ENCODE peak calls at places on chromosomes 3 and 15, in five cellular contexts. T is H1, H is K562, P is HepG2, N is GM12878. X is an unnamed sample.

GRCh38 chr15:58361291-58361759 is 70.5 kb upstream of the LIPC start:
- DNase-seq in H (no peak), T (no peak), N (no peak), P (no peak), X (no peak)

GRCh38 chr15:34461730-34462129 is 24.1 kb upstream of the GOLGA8A start:
- DNase-seq in N (no peak), P (no peak), H (no peak), T (no peak), X (no peak)

GRCh38 chr3:14119166-14119510 is 5.5 kb downstream of the CHCHD4 start:
- DNase-seq in P (no peak), T (no peak), N (no peak), H (no peak), X (no peak)

GRCh38 chr3:40169983-40170382 is 139.5 kb upstream of the EIF1B start:
- DNase-seq in P (no peak), N (no peak), T (no peak), H (no peak), X (no peak)

GRCh38 chr15:101138913-101139880 is 112.7 kb downstream of the CHSY1 start:
- DNase-seq in H (no peak), N (peak), P (no peak), T (no peak), X (no peak)

GRCh38 chr3:23876901-23877300 is 39.9 kb downstream of the NKIRAS1 start:
- DNase-seq in P (no peak), T (no peak), N (no peak), H (no peak), X (no peak)

GRCh38 chr3:58899159-58899952 is 150.5 kb downstream of the CFAP20DC start:
- DNase-seq in N (peak), H (peak), T (peak), P (no peak), X (no peak)

GRCh38 chr3:79028916-79029315 is 738.9 kb downstream of the ROBO1 start:
- DNase-seq in T (no peak), N (no peak), P (no peak), H (no peak), X (no peak)

GRCh38 chr3:125110016-125110875 is 54.4 kb upstream of the HEG1 start:
- DNase-seq in P (no peak), N (no peak), T (peak), H (no peak), X (peak)

GRCh38 chr3:172254542-172254941 is 193.7 kb downstream of the GHSR start:
- DNase-seq in H (no peak), T (no peak), P (no peak), N (no peak), X (no peak)

GRCh38 chr3:78116874-78117273 is 1077.0 kb downstream of the ROBO2 start:
- DNase-seq in H (no peak), P (no peak), T (no peak), N (no peak), X (no peak)

GRCh38 chr15:94205366-94205765 is 26.0 kb upstream of the MCTP2 start:
- DNase-seq in H (no peak), P (no peak), N (no peak), T (no peak), X (no peak)

GRCh38 chr15:94203321-94203720 is 28.0 kb upstream of the MCTP2 start:
- DNase-seq in N (no peak), H (no peak), P (no peak), T (no peak), X (no peak)

DNA sequence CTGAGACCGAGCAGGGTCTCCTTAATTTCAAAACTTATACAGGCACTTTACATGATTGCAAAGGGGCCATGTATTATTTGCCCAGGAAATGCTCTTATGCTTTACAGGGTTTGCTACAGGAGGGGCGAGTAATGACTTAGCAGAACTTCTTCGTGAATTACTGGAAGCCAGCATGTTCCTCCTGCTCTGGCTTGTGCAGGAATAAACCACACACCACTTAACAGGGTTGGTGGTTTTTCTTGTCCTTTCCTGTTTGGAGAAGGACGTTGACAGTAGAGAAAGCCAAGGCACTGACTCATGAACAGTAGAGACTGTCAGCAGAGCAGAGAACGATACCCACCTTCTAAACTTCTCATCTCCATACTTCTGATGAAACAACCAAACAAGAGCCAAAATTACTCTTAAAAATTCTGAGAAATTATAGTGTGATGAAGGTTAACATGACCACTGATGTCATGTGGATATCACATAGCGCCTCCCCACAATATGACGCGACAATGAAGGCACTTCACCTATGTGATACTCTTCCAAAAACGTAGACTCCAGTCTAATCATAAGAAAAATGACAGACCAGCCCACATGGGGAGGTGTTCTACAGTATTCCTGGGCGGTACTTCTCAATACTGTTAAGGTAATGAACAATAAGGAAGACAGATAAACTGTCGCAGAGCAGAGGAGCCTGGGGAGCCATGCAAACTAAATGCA is 24.7 kb upstream of the MCTP2 start:
- DNase-seq in H (no peak), N (no peak), T (no peak), P (no peak), X (no peak)
- TF ChIP-seq SIN3A in H (no peak), N (no peak), T (no peak), P (no peak), X (no peak)

DNA sequence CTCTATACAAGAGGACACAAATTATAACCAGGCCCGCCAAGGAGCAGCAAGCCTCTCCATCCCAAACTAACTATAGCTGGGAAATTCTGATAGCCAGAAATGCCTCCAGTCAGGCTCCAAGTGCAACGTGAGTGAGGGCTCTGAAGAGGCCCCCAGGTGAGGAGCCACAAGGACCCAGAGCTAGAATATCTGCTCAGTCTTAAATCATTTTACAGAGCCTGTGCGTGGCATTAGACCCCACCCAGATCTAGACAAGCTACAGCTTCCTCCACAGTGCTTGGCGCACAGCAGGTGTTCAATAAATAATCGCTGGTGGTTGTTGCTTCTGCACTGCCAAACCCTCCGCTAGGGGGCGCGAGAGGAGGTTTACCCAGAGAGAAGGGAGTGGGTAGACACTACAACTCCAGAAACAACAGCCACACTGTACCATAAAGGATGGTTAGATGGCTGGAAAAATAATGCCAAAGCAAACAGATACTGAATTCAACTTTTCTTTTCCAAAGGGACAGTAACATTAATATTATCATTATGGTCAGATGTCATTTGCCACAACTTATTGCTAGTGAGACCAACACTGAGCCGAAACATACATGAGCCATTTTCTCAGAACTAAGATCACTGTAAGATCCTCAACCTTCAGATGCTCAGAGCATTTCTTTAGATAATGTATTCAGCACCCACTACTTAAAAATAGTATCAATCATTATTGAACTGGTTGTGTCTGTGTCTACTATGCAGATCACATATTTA is 44.5 kb downstream of the ZIC4 start:
- DNase-seq in T (peak), N (no peak), P (peak), H (peak), X (peak)
- TF ChIP-seq ATF3 in T (no peak), N (no peak), P (no peak), H (no peak), X (no peak)

GRCh38 chr3:42254566-42254965 is 11.4 kb downstream of the CCK start:
- DNase-seq in T (no peak), P (no peak), H (no peak), N (no peak), X (no peak)

GRCh38 chr3:42257007-42257406 is 9.0 kb downstream of the CCK start:
- DNase-seq in N (no peak), H (no peak), T (no peak), P (no peak), X (no peak)

GRCh38 chr3:42250761-42251160 is 15.2 kb downstream of the CCK start:
- DNase-seq in H (no peak), T (no peak), N (no peak), P (no peak), X (no peak)

GRCh38 chr3:42256135-42256819 is 9.7 kb downstream of the CCK start:
- DNase-seq in H (no peak), T (no peak), P (no peak), N (no peak), X (peak)
- TF ChIP-seq SIN3A in H (no peak), T (no peak), P (no peak), N (no peak), X (peak)

GRCh38 chr3:21464745-21465144 is 286.3 kb downstream of the ZNF385D start:
- DNase-seq in T (no peak), P (no peak), N (no peak), H (no peak), X (no peak)

GRCh38 chr3:21463319-21463718 is 287.7 kb downstream of the ZNF385D start:
- DNase-seq in N (no peak), T (no peak), H (no peak), P (no peak), X (no peak)

GRCh38 chr3:21462151-21462550 is 288.9 kb downstream of the ZNF385D start:
- DNase-seq in N (no peak), T (no peak), P (no peak), H (no peak), X (no peak)

GRCh38 chr3:21466491-21466890 is 284.5 kb downstream of the ZNF385D start:
- DNase-seq in N (no peak), H (no peak), T (no peak), P (no peak), X (no peak)
- TF ChIP-seq ATF3 in N (no peak), H (no peak), T (no peak), P (no peak), X (no peak)

DNA sequence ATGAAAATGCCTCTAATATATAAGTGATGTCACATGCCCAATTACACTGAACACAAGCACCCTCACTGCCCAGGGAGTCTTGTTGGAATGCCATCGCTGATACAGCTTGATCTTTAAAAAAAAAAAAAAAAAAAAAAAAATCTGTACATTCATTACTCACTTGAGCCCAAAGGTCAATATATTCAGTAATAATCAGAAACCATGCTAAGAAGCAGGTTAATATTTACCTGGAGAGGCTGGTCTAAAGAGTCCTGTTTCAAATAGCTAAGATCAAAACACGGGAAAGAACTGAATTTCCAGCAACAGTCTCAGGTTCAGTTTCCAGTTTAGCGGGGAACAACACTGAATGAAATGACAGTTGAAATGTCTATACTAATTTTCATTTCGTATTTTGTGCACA is 109.9 kb downstream of the UACA start:
- DNase-seq in N (no peak), P (peak), T (no peak), H (no peak), X (no peak)
- TF ChIP-seq SIN3A in N (no peak), P (no peak), T (no peak), H (no peak), X (no peak)

GRCh38 chr3:100022506-100022905 is 91.8 kb downstream of the FILIP1L start:
- DNase-seq in N (no peak), T (no peak), H (no peak), P (no peak), X (no peak)

GRCh38 chr3:100023595-100023994 is 90.7 kb downstream of the FILIP1L start:
- DNase-seq in H (no peak), T (no peak), N (no peak), P (no peak), X (no peak)

GRCh38 chr3:100024520-100025303 is 89.6 kb downstream of the FILIP1L start:
- DNase-seq in H (no peak), T (no peak), P (peak), N (no peak), X (no peak)

GRCh38 chr3:100020876-100021644 is 93.2 kb downstream of the FILIP1L start:
- DNase-seq in P (no peak), H (no peak), N (no peak), T (no peak), X (no peak)

DNA sequence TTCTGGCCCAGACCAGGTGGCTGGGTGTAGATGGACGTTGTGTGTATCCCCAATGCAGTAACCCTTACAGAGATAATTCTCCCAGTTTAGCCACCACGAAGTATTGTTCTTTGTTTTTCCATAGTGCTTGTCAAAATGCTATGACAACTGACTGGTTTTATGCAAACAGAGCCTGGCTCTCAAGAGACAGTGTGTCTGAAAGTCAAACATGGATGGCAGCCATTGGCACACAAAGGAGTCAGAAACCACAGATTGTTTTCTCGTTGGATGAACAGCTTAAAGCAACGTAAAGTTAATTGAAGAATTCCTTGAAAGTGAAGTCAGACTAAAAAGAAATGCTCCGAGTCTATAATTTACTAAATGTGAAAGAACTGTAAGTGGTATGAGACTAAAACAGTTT is 91.2 kb downstream of the FILIP1L start:
- DNase-seq in N (no peak), H (no peak), P (peak), T (no peak), X (no peak)
- TF ChIP-seq ATF3 in N (no peak), H (no peak), P (no peak), T (no peak), X (no peak)

GRCh38 chr3:54122802-54123537 is 618 bp downstream of the CACNA2D3 start:
- DNase-seq in H (no peak), N (no peak), P (no peak), T (peak), X (no peak)

GRCh38 chr3:54121404-54122045 is 827 bp upstream of the CACNA2D3 start:
- DNase-seq in N (no peak), P (no peak), H (no peak), T (peak), X (no peak)

GRCh38 chr3:54123538-54124196 is 1.3 kb downstream of the CACNA2D3 start:
- DNase-seq in P (no peak), N (no peak), T (no peak), H (no peak), X (no peak)

GRCh38 chr3:54122046-54122801 is at the start of gene CACNA2D3:
- DNase-seq in T (peak), N (no peak), P (no peak), H (no peak), X (no peak)

DNA sequence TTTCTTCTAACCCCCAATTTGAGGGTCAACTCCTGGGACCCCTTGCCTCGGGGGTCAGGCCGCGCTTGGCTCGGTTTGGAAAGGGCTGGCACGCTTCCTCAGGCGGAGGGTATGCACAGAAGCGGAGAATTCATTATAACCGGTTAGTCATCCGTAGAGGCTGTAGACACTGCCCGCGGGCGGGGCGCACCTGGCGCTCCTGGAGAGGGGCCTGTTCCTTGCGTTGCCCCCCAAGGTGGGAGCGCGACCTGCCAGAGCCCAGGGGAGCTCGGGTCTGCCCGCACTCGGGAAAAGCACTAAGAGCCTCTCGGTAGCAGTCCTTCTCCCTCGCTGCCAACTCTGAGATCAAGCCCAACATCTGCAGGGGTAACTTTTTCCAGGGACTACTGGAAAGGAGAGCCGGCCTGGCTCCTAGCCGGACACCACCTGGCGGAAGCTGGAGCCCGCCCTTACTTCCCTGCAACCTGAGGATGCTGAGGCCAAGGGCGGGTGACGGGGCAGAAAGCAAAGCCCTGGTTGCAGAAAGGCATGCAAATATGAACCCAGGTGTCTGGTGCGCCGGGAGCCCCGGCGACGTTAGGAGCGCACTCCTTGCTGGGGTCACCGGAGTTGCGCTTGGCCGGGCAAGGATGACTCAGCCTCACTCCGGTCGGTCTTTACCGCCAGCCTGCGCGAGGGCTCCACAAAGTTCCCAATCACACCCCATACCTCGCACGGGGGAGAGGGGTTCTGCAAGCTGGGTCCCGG is 1.5 kb upstream of the CACNA2D3 start:
- DNase-seq in H (no peak), T (peak), N (no peak), P (no peak), X (no peak)
- TF ChIP-seq SIN3A in H (no peak), T (no peak), N (no peak), P (no peak), X (no peak)

GRCh38 chr3:52890735-52891134 is 6.6 kb downstream of the STIMATE start:
- DNase-seq in N (no peak), H (no peak), T (no peak), P (no peak), X (no peak)
- TF ChIP-seq ATF3 in N (no peak), H (no peak), T (no peak), P (no peak), X (no peak)

X was measured in HCT116.